ENCODE peak calls at places on chromosomes 4 and X, in eight cellular contexts. H, U, W, A, N, B, S and T are unnamed samples.

GRCh38 chr4:106869551-106869950 is 166.6 kb downstream of the DKK2 start:
- DNase-seq in S (no peak), B (no peak), A (no peak), U (no peak), N (no peak), W (no peak), H (no peak), T (no peak)

GRCh38 chrX:153416781-153417180 is 5.5 kb downstream of the ZFP92 start:
- DNase-seq in A (no peak), W (no peak), B (no peak), U (no peak), H (no peak), N (no peak), S (no peak), T (no peak)

GRCh38 chr4:53647547-53647946 is 56.3 kb upstream of the LNX1 start:
- DNase-seq in U (no peak), S (no peak), B (no peak), H (no peak), W (no peak), N (no peak), A (no peak), T (no peak)

GRCh38 chr4:2961411-2962098 is 1.7 kb downstream of the NOP14 start:
- DNase-seq in H (no peak), A (no peak), N (no peak), S (no peak), B (no peak), U (no peak), W (no peak), T (no peak)

GRCh38 chr4:57442834-57443291 is 332.7 kb upstream of the IGFBP7 start:
- DNase-seq in S (no peak), H (no peak), U (peak; percentile 59), B (peak; percentile 35), W (no peak), A (peak; percentile 13), N (peak; percentile 56), T (no peak)

GRCh38 chr4:186761281-186761897 is 37.7 kb upstream of the FAT1 start:
- DNase-seq in A (no peak), B (no peak), H (no peak), N (no peak), S (no peak), U (no peak), W (no peak), T (no peak)

GRCh38 chr4:115883251-115883650 is 769.8 kb upstream of the NDST4 start:
- DNase-seq in N (no peak), W (no peak), A (no peak), B (no peak), H (no peak), U (no peak), S (no peak), T (no peak)

GRCh38 chr4:48974979-48975640 is 11.0 kb upstream of the CWH43 start:
- DNase-seq in B (no peak), S (no peak), U (no peak), A (no peak), N (no peak), W (no peak), H (no peak), T (no peak)

GRCh38 chr4:4820264-4820663 is 39.2 kb upstream of the MSX1 start:
- DNase-seq in H (no peak), U (no peak), N (no peak), S (no peak), B (no peak), A (no peak), W (no peak), T (no peak)

GRCh38 chrX:2608638-2609430 is 82.3 kb upstream of the CD99 start:
- DNase-seq in S (peak; percentile 67), B (peak; percentile 89), H (peak; percentile 82), A (peak; percentile 72), W (peak; percentile 93), U (peak; percentile 51), N (peak; percentile 89), T (peak; percentile 79)

GRCh38 chr4:108113229-108113628 is 55.5 kb downstream of the LEF1 start:
- DNase-seq in N (no peak), S (no peak), A (no peak), B (no peak), H (no peak), W (peak; percentile 60), U (no peak), T (no peak)

GRCh38 chrX:137565921-137566745 is at the start of gene ZIC3:
- DNase-seq in A (no peak), U (peak; percentile 8), H (no peak), B (no peak), N (peak; percentile 63), W (no peak), S (no peak), T (no peak)

DNA sequence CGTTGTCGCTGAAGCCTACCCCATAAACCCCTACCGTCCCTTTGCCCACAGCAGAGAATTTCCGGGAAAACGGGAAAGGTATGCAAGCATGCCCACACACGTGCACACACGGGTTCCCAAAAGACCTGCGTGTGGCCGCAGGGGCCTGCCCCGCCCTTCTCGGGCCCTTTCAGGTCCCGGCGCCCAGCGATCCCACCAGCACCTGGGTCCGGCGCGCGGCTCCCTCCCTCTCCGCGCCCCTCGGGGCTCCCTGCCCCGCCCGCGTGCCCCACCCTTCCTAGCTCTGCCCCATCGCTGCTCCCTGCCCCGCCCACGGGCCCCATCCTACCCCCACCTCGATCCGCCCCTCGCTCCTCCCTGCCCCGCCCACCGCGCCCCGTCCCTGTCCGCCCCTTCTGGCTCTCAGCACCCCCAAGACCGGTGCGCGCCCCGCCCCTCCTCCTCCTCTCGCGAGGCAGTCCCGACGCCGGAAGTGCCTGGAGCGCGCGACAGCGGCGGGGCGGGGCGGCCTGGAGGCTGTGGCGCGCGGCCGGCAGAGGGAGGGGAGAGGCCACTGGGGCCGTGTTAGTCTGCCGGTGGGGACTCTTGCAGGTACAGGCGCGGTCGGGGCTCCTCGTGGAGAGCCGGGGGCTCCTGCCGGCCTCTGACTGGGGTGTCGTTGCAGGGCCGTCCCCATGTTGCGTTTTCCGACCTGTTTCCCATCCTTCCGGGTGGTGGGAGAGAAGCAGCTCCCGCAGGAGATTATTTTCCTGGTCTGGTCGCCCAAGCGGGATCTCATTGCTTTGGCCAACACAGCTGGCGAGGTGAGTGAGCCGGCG is at the start of gene ANAPC4:
- DNase-seq in N (peak; percentile 96), W (peak; percentile 99), B (peak; percentile 92), U (peak; percentile 85), H (peak; percentile 96), A (peak; percentile 82), S (peak; percentile 91), T (peak; percentile 74)
- TF ChIP-seq POLR2A in N (no peak), W (peak; percentile 76), B (peak; percentile 58), U (peak; percentile 60), H (no peak), A (no peak), S (no peak), T (peak; percentile 85)

DNA sequence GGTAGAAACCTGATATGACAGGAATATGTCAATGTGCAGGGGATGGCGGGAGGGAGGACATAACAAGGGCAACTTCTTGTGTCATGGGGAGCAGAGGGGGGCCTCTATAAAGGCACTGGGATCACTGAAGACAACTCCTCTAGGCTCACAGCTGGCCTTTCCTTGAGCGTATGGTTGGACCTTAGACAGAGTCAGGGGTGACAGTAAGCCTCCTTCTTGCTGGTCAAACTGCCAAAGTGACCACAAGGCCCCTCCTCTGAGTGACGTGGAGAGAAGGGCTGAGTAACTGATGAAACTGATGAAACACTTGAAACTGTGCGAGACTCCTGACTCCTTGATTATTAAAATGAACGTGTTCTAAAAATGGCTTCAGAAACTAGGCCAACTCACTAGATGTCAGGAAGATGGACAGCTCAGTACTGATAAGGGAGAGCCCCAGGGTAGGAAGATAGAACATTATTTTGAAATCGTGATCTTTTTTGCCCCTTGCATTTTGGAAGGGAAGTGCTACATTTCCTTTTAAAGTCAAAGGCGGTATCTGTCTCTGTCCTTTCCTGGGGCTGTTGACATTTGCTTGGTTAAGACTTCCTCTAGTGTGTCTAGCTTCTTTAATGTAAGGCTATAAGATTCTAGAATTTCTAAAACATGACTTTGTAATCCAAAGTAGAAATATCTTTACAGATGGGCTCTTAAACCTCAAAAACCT is 1.6 kb downstream of the RAB33A start:
- DNase-seq in A (peak; percentile 91), S (no peak), H (peak; percentile 56), U (peak; percentile 30), B (no peak), W (peak; percentile 63), N (no peak), T (peak; percentile 76)
- TF ChIP-seq POLR2A in A (peak; percentile 53), S (no peak), H (no peak), U (no peak), B (no peak), W (no peak), N (no peak), T (no peak)

GRCh38 chrX:154987940-154988339 is 34.6 kb downstream of the F8 start:
- DNase-seq in N (no peak), H (no peak), A (no peak), U (no peak), W (no peak), S (no peak), B (no peak), T (no peak)

GRCh38 chrX:154990496-154990895 is 32.0 kb downstream of the F8 start:
- DNase-seq in U (no peak), B (no peak), N (no peak), S (no peak), W (no peak), H (no peak), A (no peak), T (no peak)

GRCh38 chrX:154988719-154989118 is 33.8 kb downstream of the F8 start:
- DNase-seq in H (no peak), N (no peak), U (no peak), S (no peak), A (no peak), B (no peak), W (no peak), T (no peak)

GRCh38 chrX:154991039-154991438 is 31.5 kb downstream of the F8 start:
- DNase-seq in H (no peak), W (no peak), S (no peak), A (no peak), B (no peak), N (no peak), U (no peak), T (no peak)

GRCh38 chrX:154986826-154987575 is 35.5 kb downstream of the F8 start:
- DNase-seq in S (no peak), B (peak; percentile 33), U (no peak), N (no peak), W (no peak), H (no peak), A (no peak), T (no peak)
- TF ChIP-seq POLR2A in S (no peak), B (no peak), U (no peak), N (no peak), W (no peak), H (no peak), A (no peak), T (no peak)

DNA sequence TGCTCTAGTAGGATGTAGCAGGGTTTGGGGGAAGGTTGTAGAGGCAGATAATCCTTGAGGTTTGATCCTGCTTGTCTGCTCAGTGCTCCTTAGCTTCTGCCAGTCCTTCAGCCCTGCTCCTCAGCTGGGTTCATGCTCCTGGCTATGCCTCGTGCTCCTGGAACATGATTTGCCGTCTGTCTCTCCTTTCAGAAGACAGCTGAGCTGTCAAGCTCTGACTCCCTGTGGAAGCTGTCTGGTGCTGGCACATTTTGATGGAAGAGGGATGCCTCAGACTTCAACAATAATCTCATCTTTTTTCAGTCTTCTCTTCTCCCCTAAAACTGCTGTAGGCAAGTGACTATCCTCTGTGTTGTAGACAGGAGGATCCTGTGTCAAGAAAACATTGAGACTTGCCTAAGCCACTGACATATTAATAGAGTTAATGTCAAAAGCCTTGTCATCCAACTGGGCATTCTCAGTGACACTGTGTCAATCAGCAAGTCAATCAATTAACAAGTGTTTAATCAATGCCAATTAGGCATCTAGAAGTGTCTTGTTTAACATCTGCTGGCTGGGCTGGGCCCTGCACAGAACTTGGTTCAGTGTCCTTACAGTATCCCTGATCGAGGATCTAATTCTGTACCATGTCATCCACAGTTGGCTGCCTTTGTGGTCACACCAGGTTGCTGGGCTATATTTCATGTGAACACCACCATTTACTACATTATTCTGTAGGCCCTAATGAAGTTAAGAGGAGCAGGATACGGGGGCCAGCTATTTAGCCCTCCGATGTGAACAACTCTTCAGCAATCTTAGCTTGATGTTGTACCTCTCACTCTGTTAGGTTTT is 96.7 kb downstream of the SYNPO2 start:
- DNase-seq in A (no peak), W (no peak), N (no peak), S (no peak), B (no peak), U (no peak), H (no peak), T (no peak)
- TF ChIP-seq POLR2A in A (no peak), W (no peak), N (no peak), S (no peak), B (no peak), U (no peak), H (no peak), T (no peak)